ENCODE peak calls at places on chromosome 16, in six cellular contexts. R, S, K, O, W and V are unnamed samples.

GRCh38 chr16:11452746-11453344 is 107.6 kb downstream of the RMI2 start:
- DNase-seq in R (no peak), S (no peak), K (no peak), O (no peak), W (no peak), V (no peak)

GRCh38 chr16:56477096-56477878 is 25.9 kb downstream of the OGFOD1 start:
- DNase-seq in R (no peak), S (no peak), K (no peak), O (no peak), W (peak), V (no peak)

GRCh38 chr16:67013238-67013822 is 15.6 kb upstream of the CBFB start:
- DNase-seq in R (no peak), S (peak), K (no peak), O (no peak), W (no peak), V (no peak)

GRCh38 chr16:374616-374926 is 4.2 kb upstream of the MRPL28 start:
- DNase-seq in R (no peak), S (no peak), K (no peak), O (no peak), W (no peak), V (no peak)

GRCh38 chr16:72877374-72878028 is 170.4 kb downstream of the ZFHX3 start:
- DNase-seq in R (no peak), S (no peak), K (no peak), O (no peak), W (peak), V (no peak)

GRCh38 chr16:64751906-64752305 is 370.0 kb downstream of the CDH11 start:
- DNase-seq in R (no peak), S (no peak), K (no peak), O (no peak), W (no peak), V (no peak)

GRCh38 chr16:57041182-57042156 is 50.9 kb upstream of the CPNE2 start:
- DNase-seq in R (peak), S (no peak), K (peak), O (no peak), W (no peak), V (no peak)

GRCh38 chr16:31061126-31061812 is 12.8 kb downstream of the ZNF668 start:
- DNase-seq in R (no peak), S (no peak), K (no peak), O (no peak), W (no peak), V (no peak)

GRCh38 chr16:78629173-78629572 is 529.7 kb downstream of the WWOX start:
- DNase-seq in R (no peak), S (no peak), K (no peak), O (no peak), W (no peak), V (no peak)